ENCODE peak calls at places on chromosomes 1 and 21, in ten cellular contexts. One of them, this sample, is unnamed.

GRCh38 chr21:26421724-26422123 is 151.4 kb downstream of the CYYR1 start:
- DNase-seq in breast epithelium: no peak
- DNase-seq in IMR-90: no peak
- DNase-seq in choroid plexus epithelial cell: no peak
- DNase-seq in astrocyte of the spinal cord: no peak
- DNase-seq in uterus: no peak
- DNase-seq in A549: no peak
- DNase-seq in CD8-positive, alpha-beta T cell: no peak
- DNase-seq in cardiac fibroblast: no peak
- DNase-seq in lower leg skin: no peak
- DNase-seq in this sample: no peak

GRCh38 chr1:44289530-44289929 is 65.5 kb downstream of the ERI3 start:
- DNase-seq in breast epithelium: no peak
- DNase-seq in IMR-90: no peak
- DNase-seq in choroid plexus epithelial cell: no peak
- DNase-seq in astrocyte of the spinal cord: no peak
- DNase-seq in uterus: no peak
- DNase-seq in A549: no peak
- DNase-seq in CD8-positive, alpha-beta T cell: no peak
- DNase-seq in cardiac fibroblast: no peak
- DNase-seq in lower leg skin: no peak
- DNase-seq in this sample: no peak

GRCh38 chr1:102110591-102110990 is 113.9 kb upstream of the OLFM3 start:
- DNase-seq in breast epithelium: no peak
- DNase-seq in IMR-90: no peak
- DNase-seq in choroid plexus epithelial cell: no peak
- DNase-seq in astrocyte of the spinal cord: no peak
- DNase-seq in uterus: no peak
- DNase-seq in A549: no peak
- DNase-seq in CD8-positive, alpha-beta T cell: no peak
- DNase-seq in cardiac fibroblast: no peak
- DNase-seq in lower leg skin: no peak
- DNase-seq in this sample: no peak

GRCh38 chr1:61053712-61054608 is 28.4 kb upstream of the NFIA start:
- DNase-seq in breast epithelium: no peak
- DNase-seq in IMR-90: no peak
- DNase-seq in choroid plexus epithelial cell: no peak
- DNase-seq in astrocyte of the spinal cord: no peak
- DNase-seq in uterus: no peak
- DNase-seq in A549: no peak
- DNase-seq in CD8-positive, alpha-beta T cell: no peak
- DNase-seq in cardiac fibroblast: no peak
- DNase-seq in lower leg skin: peak; percentile 89
- DNase-seq in this sample: no peak

GRCh38 chr1:63773815-63774616 is at the start of gene ROR1:
- DNase-seq in breast epithelium: peak; percentile 80
- DNase-seq in IMR-90: peak; percentile 76
- DNase-seq in choroid plexus epithelial cell: peak; percentile 85
- DNase-seq in astrocyte of the spinal cord: peak; percentile 83
- DNase-seq in uterus: peak; percentile 84
- DNase-seq in A549: peak; percentile 81
- DNase-seq in CD8-positive, alpha-beta T cell: peak; percentile 16
- DNase-seq in cardiac fibroblast: peak; percentile 88
- DNase-seq in lower leg skin: peak; percentile 97
- DNase-seq in this sample: peak; percentile 58

GRCh38 chr1:2240251-2241156 is 12.4 kb downstream of the SKI start:
- DNase-seq in breast epithelium: peak; percentile 84
- DNase-seq in IMR-90: peak; percentile 29
- DNase-seq in choroid plexus epithelial cell: peak; percentile 53
- DNase-seq in astrocyte of the spinal cord: peak; percentile 77
- DNase-seq in uterus: peak; percentile 65
- DNase-seq in A549: no peak
- DNase-seq in CD8-positive, alpha-beta T cell: peak; percentile 28
- DNase-seq in cardiac fibroblast: peak; percentile 48
- DNase-seq in lower leg skin: peak; percentile 96
- DNase-seq in this sample: no peak

GRCh38 chr21:38913120-38913975 is 107.6 kb downstream of the ETS2 start:
- DNase-seq in breast epithelium: peak; percentile 86
- DNase-seq in IMR-90: peak; percentile 69
- DNase-seq in choroid plexus epithelial cell: peak; percentile 70
- DNase-seq in astrocyte of the spinal cord: peak; percentile 74
- DNase-seq in uterus: peak; percentile 82
- DNase-seq in A549: peak; percentile 38
- DNase-seq in CD8-positive, alpha-beta T cell: no peak
- DNase-seq in cardiac fibroblast: peak; percentile 50
- DNase-seq in lower leg skin: peak; percentile 94
- DNase-seq in this sample: no peak

GRCh38 chr21:33949516-33950424 is 34.2 kb upstream of the ATP5PO start:
- DNase-seq in breast epithelium: no peak
- DNase-seq in IMR-90: no peak
- DNase-seq in choroid plexus epithelial cell: no peak
- DNase-seq in astrocyte of the spinal cord: no peak
- DNase-seq in uterus: no peak
- DNase-seq in A549: no peak
- DNase-seq in CD8-positive, alpha-beta T cell: peak; percentile 59
- DNase-seq in cardiac fibroblast: no peak
- DNase-seq in lower leg skin: no peak
- DNase-seq in this sample: no peak

GRCh38 chr1:237786066-237786719 is 104.5 kb downstream of the ZP4 start:
- DNase-seq in breast epithelium: no peak
- DNase-seq in IMR-90: no peak
- DNase-seq in choroid plexus epithelial cell: no peak
- DNase-seq in astrocyte of the spinal cord: no peak
- DNase-seq in uterus: no peak
- DNase-seq in A549: no peak
- DNase-seq in CD8-positive, alpha-beta T cell: no peak
- DNase-seq in cardiac fibroblast: no peak
- DNase-seq in lower leg skin: no peak
- DNase-seq in this sample: no peak

GRCh38 chr1:172394811-172395210 is 25.7 kb upstream of the C1orf105 start:
- DNase-seq in breast epithelium: no peak
- DNase-seq in IMR-90: peak; percentile 34
- DNase-seq in choroid plexus epithelial cell: no peak
- DNase-seq in astrocyte of the spinal cord: no peak
- DNase-seq in uterus: no peak
- DNase-seq in A549: no peak
- DNase-seq in CD8-positive, alpha-beta T cell: no peak
- DNase-seq in cardiac fibroblast: no peak
- DNase-seq in lower leg skin: no peak
- DNase-seq in this sample: no peak

GRCh38 chr1:101142244-101142643 is 94.6 kb upstream of the S1PR1 start:
- DNase-seq in breast epithelium: no peak
- DNase-seq in IMR-90: no peak
- DNase-seq in choroid plexus epithelial cell: no peak
- DNase-seq in astrocyte of the spinal cord: no peak
- DNase-seq in uterus: no peak
- DNase-seq in A549: no peak
- DNase-seq in CD8-positive, alpha-beta T cell: no peak
- DNase-seq in cardiac fibroblast: no peak
- DNase-seq in lower leg skin: no peak
- DNase-seq in this sample: no peak

GRCh38 chr1:58628987-58629598 is 52.0 kb upstream of the TACSTD2 start:
- DNase-seq in breast epithelium: no peak
- DNase-seq in IMR-90: peak; percentile 59
- DNase-seq in choroid plexus epithelial cell: peak; percentile 5
- DNase-seq in astrocyte of the spinal cord: peak; percentile 19
- DNase-seq in uterus: no peak
- DNase-seq in A549: no peak
- DNase-seq in CD8-positive, alpha-beta T cell: no peak
- DNase-seq in cardiac fibroblast: no peak
- DNase-seq in lower leg skin: no peak
- DNase-seq in this sample: no peak

GRCh38 chr1:58627221-58627620 is 50.2 kb upstream of the TACSTD2 start:
- DNase-seq in breast epithelium: no peak
- DNase-seq in IMR-90: peak; percentile 19
- DNase-seq in choroid plexus epithelial cell: no peak
- DNase-seq in astrocyte of the spinal cord: no peak
- DNase-seq in uterus: no peak
- DNase-seq in A549: no peak
- DNase-seq in CD8-positive, alpha-beta T cell: no peak
- DNase-seq in cardiac fibroblast: peak; percentile 10
- DNase-seq in lower leg skin: no peak
- DNase-seq in this sample: no peak

GRCh38 chr1:58622571-58622970 is 45.5 kb upstream of the TACSTD2 start:
- DNase-seq in breast epithelium: no peak
- DNase-seq in IMR-90: no peak
- DNase-seq in choroid plexus epithelial cell: no peak
- DNase-seq in astrocyte of the spinal cord: no peak
- DNase-seq in uterus: no peak
- DNase-seq in A549: no peak
- DNase-seq in CD8-positive, alpha-beta T cell: no peak
- DNase-seq in cardiac fibroblast: no peak
- DNase-seq in lower leg skin: no peak
- DNase-seq in this sample: no peak

GRCh38 chr1:58621375-58621774 is 44.3 kb upstream of the TACSTD2 start:
- DNase-seq in breast epithelium: no peak
- DNase-seq in IMR-90: no peak
- DNase-seq in choroid plexus epithelial cell: no peak
- DNase-seq in astrocyte of the spinal cord: no peak
- DNase-seq in uterus: no peak
- DNase-seq in A549: no peak
- DNase-seq in CD8-positive, alpha-beta T cell: no peak
- DNase-seq in cardiac fibroblast: no peak
- DNase-seq in lower leg skin: no peak
- DNase-seq in this sample: no peak

GRCh38 chr1:58626293-58626692 is 49.2 kb upstream of the TACSTD2 start:
- DNase-seq in breast epithelium: no peak
- DNase-seq in IMR-90: no peak
- DNase-seq in choroid plexus epithelial cell: no peak
- DNase-seq in astrocyte of the spinal cord: no peak
- DNase-seq in uterus: no peak
- DNase-seq in A549: no peak
- DNase-seq in CD8-positive, alpha-beta T cell: no peak
- DNase-seq in cardiac fibroblast: no peak
- DNase-seq in lower leg skin: no peak
- DNase-seq in this sample: no peak
- TF ChIP-seq CTCF in breast epithelium: no peak
- TF ChIP-seq CTCF in IMR-90: no peak
- TF ChIP-seq CTCF in choroid plexus epithelial cell: no peak
- TF ChIP-seq CTCF in astrocyte of the spinal cord: no peak
- TF ChIP-seq CTCF in uterus: no peak
- TF ChIP-seq CTCF in A549: no peak
- TF ChIP-seq CTCF in CD8-positive, alpha-beta T cell: no peak
- TF ChIP-seq CTCF in cardiac fibroblast: no peak
- TF ChIP-seq CTCF in lower leg skin: no peak
- TF ChIP-seq CTCF in this sample: no peak

GRCh38 chr1:226332947-226333346 is 24.0 kb upstream of the LIN9 start:
- DNase-seq in breast epithelium: no peak
- DNase-seq in IMR-90: no peak
- DNase-seq in choroid plexus epithelial cell: no peak
- DNase-seq in astrocyte of the spinal cord: no peak
- DNase-seq in uterus: no peak
- DNase-seq in A549: no peak
- DNase-seq in CD8-positive, alpha-beta T cell: no peak
- DNase-seq in cardiac fibroblast: no peak
- DNase-seq in lower leg skin: no peak
- DNase-seq in this sample: no peak
- H3K4me3 ChIP-seq in breast epithelium: no peak overlapping the region
- H3K4me3 ChIP-seq in IMR-90: no peak overlapping the region
- H3K4me3 ChIP-seq in choroid plexus epithelial cell: peak overlapping the region; percentile 40
- H3K4me3 ChIP-seq in astrocyte of the spinal cord: no peak overlapping the region
- H3K4me3 ChIP-seq in uterus: no peak overlapping the region
- H3K4me3 ChIP-seq in A549: peak overlapping the region; percentile 35
- H3K4me3 ChIP-seq in CD8-positive, alpha-beta T cell: no peak overlapping the region
- H3K4me3 ChIP-seq in cardiac fibroblast: no peak overlapping the region
- H3K4me3 ChIP-seq in lower leg skin: no peak overlapping the region
- H3K4me3 ChIP-seq in this sample: no peak overlapping the region

GRCh38 chr1:94020764-94021579 is 100.0 kb downstream of the ABCA4 start:
- DNase-seq in breast epithelium: no peak
- DNase-seq in IMR-90: peak; percentile 98
- DNase-seq in choroid plexus epithelial cell: peak; percentile 95
- DNase-seq in astrocyte of the spinal cord: peak; percentile 91
- DNase-seq in uterus: no peak
- DNase-seq in A549: no peak
- DNase-seq in CD8-positive, alpha-beta T cell: peak; percentile 23
- DNase-seq in cardiac fibroblast: peak; percentile 89
- DNase-seq in lower leg skin: no peak
- DNase-seq in this sample: no peak
- TF ChIP-seq CTCF in breast epithelium: no peak
- TF ChIP-seq CTCF in IMR-90: no peak
- TF ChIP-seq CTCF in choroid plexus epithelial cell: no peak
- TF ChIP-seq CTCF in astrocyte of the spinal cord: no peak
- TF ChIP-seq CTCF in uterus: no peak
- TF ChIP-seq CTCF in A549: no peak
- TF ChIP-seq CTCF in CD8-positive, alpha-beta T cell: no peak
- TF ChIP-seq CTCF in cardiac fibroblast: no peak
- TF ChIP-seq CTCF in lower leg skin: no peak
- TF ChIP-seq CTCF in this sample: no peak

GRCh38 chr1:226403522-226404034 is 4.3 kb downstream of the PARP1 start:
- DNase-seq in breast epithelium: no peak
- DNase-seq in IMR-90: peak; percentile 8
- DNase-seq in choroid plexus epithelial cell: peak; percentile 40
- DNase-seq in astrocyte of the spinal cord: peak; percentile 9
- DNase-seq in uterus: no peak
- DNase-seq in A549: peak; percentile 71
- DNase-seq in CD8-positive, alpha-beta T cell: no peak
- DNase-seq in cardiac fibroblast: peak; percentile 13
- DNase-seq in lower leg skin: peak; percentile 13
- DNase-seq in this sample: no peak

GRCh38 chr1:226405411-226405988 is 2.4 kb downstream of the PARP1 start:
- DNase-seq in breast epithelium: no peak
- DNase-seq in IMR-90: no peak
- DNase-seq in choroid plexus epithelial cell: no peak
- DNase-seq in astrocyte of the spinal cord: no peak
- DNase-seq in uterus: no peak
- DNase-seq in A549: no peak
- DNase-seq in CD8-positive, alpha-beta T cell: peak; percentile 25
- DNase-seq in cardiac fibroblast: no peak
- DNase-seq in lower leg skin: peak; percentile 77
- DNase-seq in this sample: no peak

GRCh38 chr1:226406401-226406881 is 1.5 kb downstream of the PARP1 start:
- DNase-seq in breast epithelium: no peak
- DNase-seq in IMR-90: peak; percentile 41
- DNase-seq in choroid plexus epithelial cell: peak; percentile 16
- DNase-seq in astrocyte of the spinal cord: peak; percentile 1
- DNase-seq in uterus: no peak
- DNase-seq in A549: peak; percentile 28
- DNase-seq in CD8-positive, alpha-beta T cell: no peak
- DNase-seq in cardiac fibroblast: peak; percentile 56
- DNase-seq in lower leg skin: peak; percentile 29
- DNase-seq in this sample: no peak

GRCh38 chr1:226404063-226404903 is 3.6 kb downstream of the PARP1 start:
- DNase-seq in breast epithelium: no peak
- DNase-seq in IMR-90: peak; percentile 68
- DNase-seq in choroid plexus epithelial cell: peak; percentile 38
- DNase-seq in astrocyte of the spinal cord: no peak
- DNase-seq in uterus: no peak
- DNase-seq in A549: no peak
- DNase-seq in CD8-positive, alpha-beta T cell: no peak
- DNase-seq in cardiac fibroblast: peak; percentile 49
- DNase-seq in lower leg skin: peak; percentile 66
- DNase-seq in this sample: no peak

DNA sequence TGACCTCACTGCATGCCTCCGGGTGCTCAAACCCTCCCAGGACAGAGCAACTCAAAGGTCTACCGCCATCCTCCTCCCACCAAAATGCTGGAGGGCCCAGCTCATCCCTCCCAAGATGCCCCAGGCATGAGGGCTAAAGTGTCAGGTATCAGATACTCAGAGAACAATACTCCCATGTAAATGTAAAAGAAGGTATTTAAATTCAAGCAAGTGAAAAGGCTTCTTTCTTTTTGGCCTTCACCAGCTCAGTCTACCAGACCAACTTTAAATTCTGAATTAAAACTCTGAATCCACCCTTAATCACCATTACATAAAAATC is 3.0 kb downstream of the PARP1 start:
- DNase-seq in breast epithelium: no peak
- DNase-seq in IMR-90: no peak
- DNase-seq in choroid plexus epithelial cell: no peak
- DNase-seq in astrocyte of the spinal cord: no peak
- DNase-seq in uterus: no peak
- DNase-seq in A549: no peak
- DNase-seq in CD8-positive, alpha-beta T cell: no peak
- DNase-seq in cardiac fibroblast: no peak
- DNase-seq in lower leg skin: no peak
- DNase-seq in this sample: no peak
- H3K4me3 ChIP-seq in breast epithelium: no peak overlapping the region
- H3K4me3 ChIP-seq in IMR-90: no peak overlapping the region
- H3K4me3 ChIP-seq in choroid plexus epithelial cell: no peak overlapping the region
- H3K4me3 ChIP-seq in astrocyte of the spinal cord: no peak overlapping the region
- H3K4me3 ChIP-seq in uterus: no peak overlapping the region
- H3K4me3 ChIP-seq in A549: no peak overlapping the region
- H3K4me3 ChIP-seq in CD8-positive, alpha-beta T cell: no peak overlapping the region
- H3K4me3 ChIP-seq in cardiac fibroblast: no peak overlapping the region
- H3K4me3 ChIP-seq in lower leg skin: no peak overlapping the region
- H3K4me3 ChIP-seq in this sample: no peak overlapping the region

This sample was measured in LNCaP clone FGC.